ENCODE peak calls at places on chromosomes 4 and X, in seven cellular contexts. O is ovary; F is COR-L47; D is activated CD4-positive, alpha-beta T cell treated with anti-CD3 and anti-CD28 coated beads for 48 hours; C is fibroblast of the conjunctiva; Q is effector CD8-positive, alpha-beta T cell; N is G401. Y is an unnamed sample.

GRCh38 chr4:94349193-94349592 is 6.6 kb upstream of the HPGDS start:
- DNase-seq in O (no peak), F (no peak), D (no peak), C (no peak), Q (no peak), N (no peak), Y (no peak)

GRCh38 chr4:23728393-23728792 is 161.5 kb downstream of the PPARGC1A start:
- DNase-seq in O (no peak), F (no peak), D (no peak), C (peak), Q (no peak), N (no peak), Y (no peak)

GRCh38 chr4:108700358-108700757 is 50.0 kb downstream of the OSTC start:
- DNase-seq in O (no peak), F (no peak), D (no peak), C (no peak), Q (no peak), N (no peak), Y (no peak)

GRCh38 chr4:6779667-6780565 is 2.6 kb upstream of the KIAA0232 start:
- DNase-seq in O (no peak), F (no peak), D (no peak), C (no peak), Q (no peak), N (peak), Y (peak)

GRCh38 chr4:78766026-78766425 is 10.1 kb upstream of the BMP2K start:
- DNase-seq in O (no peak), F (no peak), D (no peak), C (peak), Q (no peak), N (no peak), Y (no peak)

GRCh38 chr4:99615210-99615834 is 40.7 kb downstream of the MTTP start:
- DNase-seq in O (no peak), F (no peak), D (no peak), C (no peak), Q (no peak), N (no peak), Y (no peak)

GRCh38 chr4:173135241-173135847 is 33.3 kb upstream of the GALNT7 start:
- DNase-seq in O (no peak), F (no peak), D (no peak), C (no peak), Q (no peak), N (no peak), Y (no peak)

GRCh38 chrX:130330706-130331105 is 9.0 kb upstream of the SLC25A14 start:
- DNase-seq in O (peak), F (peak), D (peak), C (peak), Q (no peak), N (peak), Y (peak)

GRCh38 chrX:75156537-75156945 is 458 bp upstream of the ABCB7 start:
- DNase-seq in O (no peak), F (no peak), D (no peak), C (no peak), Q (no peak), N (peak), Y (peak)

GRCh38 chr4:5051210-5051691 is at the start of gene STK32B:
- DNase-seq in O (peak), F (no peak), D (peak), C (no peak), Q (no peak), N (peak), Y (no peak)

GRCh38 chr4:151012836-151013235 is 2.2 kb downstream of the LRBA start:
- DNase-seq in O (no peak), F (no peak), D (peak), C (no peak), Q (no peak), N (peak), Y (no peak)

GRCh38 chrX:1743105-1743504 is 128.2 kb downstream of the ASMT start:
- DNase-seq in O (no peak), F (no peak), D (no peak), C (no peak), Q (no peak), N (no peak), Y (no peak)